ENCODE peak calls at places on chromosomes 12 and 14, in four cellular contexts. G is HepG2, T is K562, M is HCT116. H is an unnamed sample.

GRCh38 chr12:10018390-10018789 is 8.0 kb downstream of the CLEC12B start:
- DNase-seq in M (no peak), G (no peak), T (no peak), H (no peak)

GRCh38 chr14:94345344-94346072 is 22.4 kb upstream of the SERPINA6 start:
- DNase-seq in G (peak; percentile 68), M (peak; percentile 76), T (no peak), H (peak; percentile 41)

GRCh38 chr12:49887536-49888401 is 15.9 kb downstream of the FAIM2 start:
- DNase-seq in T (no peak), M (no peak), G (peak; percentile 55), H (no peak)

GRCh38 chr12:97639702-97640101 is 177.1 kb downstream of the RMST start:
- DNase-seq in M (no peak), G (peak; percentile 7), T (no peak), H (no peak)

GRCh38 chr14:36054353-36055051 is 122.0 kb downstream of the PTCSC3 start:
- DNase-seq in M (no peak), T (no peak), G (no peak), H (no peak)

GRCh38 chr12:57549203-57549908 is 488 bp upstream of the KIF5A start:
- DNase-seq in T (no peak), G (no peak), M (no peak), H (no peak)

GRCh38 chr14:69247691-69248440 is 12.1 kb upstream of the GALNT16 start:
- DNase-seq in G (no peak), M (no peak), T (no peak), H (no peak)

GRCh38 chr14:29810657-29811056 is 117.0 kb downstream of the PRKD1 start:
- DNase-seq in T (no peak), M (no peak), G (no peak), H (no peak)

GRCh38 chr12:2681426-2682205 is 113.2 kb upstream of the FKBP4 start:
- DNase-seq in G (no peak), T (no peak), M (no peak), H (no peak)

GRCh38 chr12:69901141-69901900 is 76.3 kb downstream of the MYRFL start:
- DNase-seq in G (no peak), M (no peak), T (no peak), H (no peak)

GRCh38 chr12:3920378-3921141 is 47.4 kb upstream of the PARP11 start:
- DNase-seq in G (peak; percentile 66), T (no peak), M (no peak), H (no peak)

GRCh38 chr12:45303955-45304354 is 88.1 kb downstream of the ANO6 start:
- DNase-seq in G (no peak), M (no peak), T (no peak), H (no peak)

GRCh38 chr12:6369916-6370575 is 5.3 kb downstream of the SCNN1A start:
- DNase-seq in M (no peak), G (no peak), T (no peak), H (no peak)

GRCh38 chr14:21978184-21978998 is 304.8 kb upstream of the OR4E1 start:
- DNase-seq in T (peak; percentile 45), M (peak; percentile 16), G (peak; percentile 55), H (peak; percentile 35)

GRCh38 chr12:3580071-3580749 is 89.2 kb downstream of the PRMT8 start:
- DNase-seq in T (no peak), M (no peak), G (no peak), H (no peak)

GRCh38 chr12:42474391-42474790 is 115.2 kb downstream of the PRICKLE1 start:
- DNase-seq in T (no peak), M (peak; percentile 68), G (no peak), H (peak; percentile 18)

GRCh38 chr12:56257071-56257470 is 1.1 kb downstream of the ANKRD52 start:
- DNase-seq in G (no peak), M (no peak), T (no peak), H (no peak)

GRCh38 chr14:102993523-102993922 is 63.8 kb downstream of the CDC42BPB start:
- DNase-seq in T (no peak), G (peak; percentile 4), M (peak; percentile 57), H (peak; percentile 46)

GRCh38 chr14:95173518-95173917 is 16.2 kb upstream of the DICER1 start:
- DNase-seq in T (no peak), M (no peak), G (no peak), H (no peak)

GRCh38 chr12:69916541-69917270 is 91.7 kb downstream of the MYRFL start:
- DNase-seq in M (no peak), G (no peak), T (no peak), H (no peak)

GRCh38 chr12:94596596-94596995 is 53.8 kb downstream of the TMCC3 start:
- DNase-seq in T (no peak), G (no peak), M (no peak), H (no peak)

GRCh38 chr12:65522956-65523857 is 244.7 kb downstream of the MSRB3 start:
- DNase-seq in T (no peak), G (no peak), M (no peak), H (no peak)

DNA sequence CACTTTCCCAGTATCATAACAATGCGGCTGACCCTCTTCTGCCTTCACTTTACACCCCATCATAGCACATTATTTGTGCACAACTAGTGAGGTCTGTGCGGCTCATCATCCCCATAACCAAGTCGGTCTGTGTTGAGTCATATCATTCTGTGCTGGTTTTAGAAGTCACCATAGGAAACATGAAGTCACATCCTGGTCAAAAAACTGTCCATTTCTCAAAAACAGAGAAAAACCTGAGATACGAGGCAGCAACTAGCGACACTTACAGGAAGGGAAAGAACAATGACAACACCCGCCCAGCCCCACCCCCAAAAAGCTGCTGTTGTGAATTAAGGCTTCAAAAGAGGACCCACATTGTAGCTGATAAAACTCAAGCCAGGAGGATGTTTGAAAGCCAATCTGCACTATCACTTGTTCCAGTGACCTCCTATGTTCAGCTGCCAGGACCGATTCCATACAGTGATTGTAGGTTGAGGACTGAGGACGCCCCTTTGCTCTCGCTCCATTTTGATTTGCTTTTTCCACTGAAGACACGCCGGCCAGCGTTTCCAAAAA is 87.7 kb downstream of the DUSP16 start:
- DNase-seq in G (no peak), M (no peak), T (peak; percentile 18), H (no peak)
- TF ChIP-seq SIN3A in G (no peak), M (no peak), T (no peak), H (no peak)

DNA sequence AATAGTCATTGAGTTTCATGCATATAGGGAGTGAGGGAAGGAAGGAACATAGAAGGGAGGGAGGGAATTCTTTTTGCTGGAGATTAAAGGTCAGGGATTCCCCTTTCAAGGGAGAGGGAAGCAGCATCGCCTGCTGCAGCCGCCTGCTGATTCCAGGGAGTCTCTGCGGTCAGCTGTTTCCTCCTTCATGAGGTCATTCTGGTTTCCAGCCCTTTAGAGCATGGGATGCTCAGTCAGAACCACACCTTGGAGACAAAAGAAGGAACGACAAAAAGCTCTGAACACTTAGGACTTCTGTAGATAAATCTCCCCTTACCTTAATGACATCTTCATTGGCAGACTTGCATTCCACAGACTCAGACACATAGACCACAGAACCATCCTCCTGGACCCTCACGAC is 923.0 kb upstream of the TMEM132C start:
- DNase-seq in G (no peak), M (no peak), T (no peak), H (no peak)
- TF ChIP-seq TCF7L2 in G (no peak), M (no peak), T (no peak), H (no peak)

GRCh38 chr12:85466906-85467305 is 186.9 kb downstream of the ALX1 start:
- DNase-seq in T (no peak), M (no peak), G (no peak), H (no peak)

GRCh38 chr12:85457026-85457425 is 177.0 kb downstream of the ALX1 start:
- DNase-seq in T (no peak), M (no peak), G (no peak), H (no peak)

GRCh38 chr12:85468356-85469157 is 188.5 kb downstream of the ALX1 start:
- DNase-seq in G (peak; percentile 25), T (peak; percentile 9), M (peak; percentile 36), H (peak; percentile 22)

GRCh38 chr12:85461127-85461526 is 181.1 kb downstream of the ALX1 start:
- DNase-seq in M (no peak), T (no peak), G (no peak), H (no peak)

GRCh38 chr12:85462888-85463287 is 182.9 kb downstream of the ALX1 start:
- DNase-seq in T (no peak), G (no peak), M (no peak), H (no peak)
- H3K4me1 ChIP-seq in T (no peaks in the 10 kb centered on the region), G (no peaks in the 10 kb centered on the region), M (no peaks in the 10 kb centered on the region), H (no peaks in the 10 kb centered on the region)

GRCh38 chr14:50041980-50042379 is 74.4 kb downstream of the VCPKMT start:
- DNase-seq in M (no peak), T (no peak), G (no peak), H (no peak)

GRCh38 chr14:50047274-50047676 is 69.1 kb downstream of the VCPKMT start:
- DNase-seq in M (no peak), G (peak; percentile 79), T (no peak), H (no peak)

GRCh38 chr14:50045039-50045711 is 71.2 kb downstream of the VCPKMT start:
- DNase-seq in T (no peak), G (peak; percentile 82), M (no peak), H (no peak)

GRCh38 chr14:50045837-50046236 is 70.5 kb downstream of the VCPKMT start:
- DNase-seq in G (no peak), T (no peak), M (no peak), H (no peak)

GRCh38 chr14:50044040-50044651 is 72.2 kb downstream of the VCPKMT start:
- DNase-seq in G (no peak), M (no peak), T (no peak), H (no peak)
- TF ChIP-seq SIN3A in G (no peak), M (no peak), T (no peak), H (no peak)

GRCh38 chr14:77053046-77053841 is 24.7 kb upstream of the IRF2BPL start:
- DNase-seq in T (peak; percentile 71), G (peak; percentile 70), M (no peak), H (no peak)
- TF ChIP-seq TCF7L2 in T (no peak), G (no peak), M (no peak), H (no peak)

DNA sequence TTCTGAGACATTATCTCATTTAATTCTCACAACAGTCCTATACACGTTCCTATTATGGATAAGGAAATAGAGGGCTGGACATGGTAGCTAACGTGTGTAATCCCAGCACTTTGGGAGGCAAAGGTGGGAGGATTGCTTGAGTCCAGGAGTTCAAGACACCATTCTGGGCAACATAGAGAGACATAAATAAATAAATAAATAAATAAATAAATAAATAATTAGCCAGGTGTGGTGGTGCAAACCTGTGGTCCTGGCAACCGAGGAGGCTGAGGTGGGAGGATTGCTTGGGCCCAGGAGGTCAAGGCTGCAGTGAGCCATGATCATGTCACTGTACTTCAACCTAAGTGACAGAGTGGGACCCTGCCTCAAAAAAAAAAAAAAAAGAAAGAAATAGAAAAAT is 22.6 kb downstream of the DACT1 start:
- DNase-seq in T (no peak), G (no peak), M (no peak), H (no peak)
- H3K4me1 ChIP-seq in T (no peaks in the 10 kb centered on the region), G (no peaks in the 10 kb centered on the region), M (no peaks in the 10 kb centered on the region), H (no peaks in the 10 kb centered on the region)